ENCODE peak calls at places on chromosomes 7 and 10, in nine cellular contexts. D is stomach, R is suprapubic skin, X is transverse colon, V is esophagus muscularis mucosa, G is GM12878, N is ovary, F is K562, O is HepG2. U is an unnamed sample. For H3K36me3, the result is how much of the 10 kb centered on the place peaks cover.

GRCh38 chr10:114252097-114252496 is 13.0 kb downstream of the VWA2 start:
- DNase-seq in D (no peak), R (no peak), X (no peak), V (no peak), G (no peak), N (no peak), F (no peak), O (no peak), U (no peak)

GRCh38 chr7:80136276-80137045 is 1.8 kb downstream of the GNAI1 start:
- DNase-seq in D (no peak), R (no peak), X (no peak), V (no peak), G (no peak), N (no peak), F (no peak), O (no peak), U (no peak)

GRCh38 chr7:26410156-26410555 is 118.5 kb downstream of the SNX10 start:
- DNase-seq in D (no peak), R (no peak), X (no peak), V (no peak), G (no peak), N (no peak), F (no peak), O (no peak), U (no peak)

GRCh38 chr7:155665957-155666287 is 21.5 kb downstream of the RBM33 start:
- DNase-seq in D (no peak), R (no peak), X (no peak), V (no peak), G (no peak), N (no peak), F (no peak), O (no peak), U (no peak)

GRCh38 chr10:119120875-119121274 is 17.0 kb downstream of the DENND10 start:
- DNase-seq in D (no peak), R (no peak), X (no peak), V (no peak), G (no peak), N (no peak), F (no peak), O (no peak), U (no peak)

GRCh38 chr10:44335330-44336021 is 49.4 kb downstream of the CXCL12 start:
- DNase-seq in D (no peak), R (peak), X (no peak), V (no peak), G (no peak), N (no peak), F (no peak), O (no peak), U (no peak)

GRCh38 chr10:61974611-61975010 is 73.1 kb downstream of the ARID5B start:
- DNase-seq in D (peak), R (no peak), X (peak), V (no peak), G (no peak), N (peak), F (no peak), O (no peak), U (peak)

GRCh38 chr7:143407296-143408246 is 1.1 kb downstream of the EPHA1 start:
- DNase-seq in D (no peak), R (no peak), X (no peak), V (no peak), G (no peak), N (no peak), F (no peak), O (no peak), U (no peak)

GRCh38 chr7:151549644-151550043 is 29.9 kb upstream of the RHEB start:
- DNase-seq in D (no peak), R (no peak), X (no peak), V (no peak), G (no peak), N (no peak), F (no peak), O (no peak), U (no peak)

GRCh38 chr7:158616050-158616449 is 28.4 kb upstream of the PTPRN2 start:
- DNase-seq in D (no peak), R (no peak), X (no peak), V (no peak), G (no peak), N (no peak), F (no peak), O (no peak), U (no peak)

GRCh38 chr7:38311329-38311937 is 38.0 kb upstream of the TARP start:
- DNase-seq in D (no peak), R (no peak), X (peak), V (no peak), G (no peak), N (no peak), F (peak), O (no peak), U (no peak)

GRCh38 chr10:84135836-84136235 is 3.5 kb upstream of the GHITM start:
- DNase-seq in D (no peak), R (no peak), X (no peak), V (no peak), G (no peak), N (no peak), F (no peak), O (peak), U (no peak)

GRCh38 chr7:113921363-113921762 is 2.6 kb upstream of the PPP1R3A start:
- DNase-seq in D (no peak), R (no peak), X (no peak), V (no peak), G (no peak), N (no peak), F (no peak), O (no peak), U (no peak)

GRCh38 chr10:122462533-122463465 is 1.4 kb downstream of the HTRA1 start:
- DNase-seq in D (no peak), R (peak), X (no peak), V (no peak), G (no peak), N (peak), F (no peak), O (no peak), U (peak)

GRCh38 chr7:48188776-48189520 is 17.7 kb downstream of the ABCA13 start:
- DNase-seq in D (no peak), R (no peak), X (no peak), V (no peak), G (no peak), N (no peak), F (no peak), O (no peak), U (no peak)

GRCh38 chr7:5215313-5215712 is 25.3 kb downstream of the WIPI2 start:
- DNase-seq in D (no peak), R (peak), X (no peak), V (no peak), G (no peak), N (no peak), F (no peak), O (no peak), U (no peak)

GRCh38 chr10:96124230-96125141 is 5.6 kb upstream of the ZNF518A start:
- DNase-seq in D (peak), R (no peak), X (peak), V (no peak), G (no peak), N (no peak), F (peak), O (peak), U (no peak)

GRCh38 chr10:88184543-88185297 is 321.3 kb downstream of the PTEN start:
- DNase-seq in D (no peak), R (no peak), X (no peak), V (no peak), G (no peak), N (no peak), F (no peak), O (no peak), U (no peak)

GRCh38 chr10:128009768-128010167 is 102.9 kb downstream of the PTPRE start:
- DNase-seq in D (no peak), R (no peak), X (no peak), V (no peak), G (no peak), N (no peak), F (no peak), O (no peak), U (no peak)

GRCh38 chr7:132117181-132117580 is 459.1 kb downstream of the PLXNA4 start:
- DNase-seq in D (no peak), R (no peak), X (no peak), V (no peak), G (no peak), N (no peak), F (peak), O (no peak), U (no peak)

DNA sequence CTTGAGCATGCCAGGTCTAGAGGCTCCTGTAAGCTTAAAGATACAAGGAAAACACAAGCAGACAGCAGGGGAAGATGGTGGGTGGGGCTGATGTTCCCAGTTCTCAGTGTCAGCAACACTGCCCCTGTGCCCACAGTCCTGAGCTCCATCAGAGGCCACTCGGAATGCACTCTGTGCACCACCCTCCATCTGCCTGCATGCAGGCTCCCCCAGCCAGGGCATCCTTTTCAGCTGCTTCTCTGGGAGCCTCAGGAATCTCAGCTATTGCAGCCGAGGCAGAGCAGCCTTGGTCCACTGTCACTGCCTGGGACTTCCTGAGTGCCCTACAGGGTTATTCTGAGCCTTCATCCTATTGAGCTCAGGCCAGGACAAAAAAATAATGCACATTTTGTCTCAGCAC is 22.2 kb downstream of the LBX1 start:
- DNase-seq in D (no peak), R (no peak), X (no peak), V (no peak), G (no peak), N (no peak), F (no peak), O (no peak), U (no peak)
- TF ChIP-seq EP300 in D (no peak), R (no peak), X (no peak), V (no peak), G (no peak), N (no peak), F (no peak), O (no peak), U (no peak)

GRCh38 chr10:125812128-125812527 is 10.9 kb downstream of the UROS start:
- DNase-seq in D (no peak), R (no peak), X (no peak), V (no peak), G (no peak), N (peak), F (no peak), O (no peak), U (no peak)
- H3K36me3 ChIP-seq in D (half or more), R (half or more), X (under half), V (half or more), G (under half), N (under half), F (under half), O (under half), U (half or more)

DNA sequence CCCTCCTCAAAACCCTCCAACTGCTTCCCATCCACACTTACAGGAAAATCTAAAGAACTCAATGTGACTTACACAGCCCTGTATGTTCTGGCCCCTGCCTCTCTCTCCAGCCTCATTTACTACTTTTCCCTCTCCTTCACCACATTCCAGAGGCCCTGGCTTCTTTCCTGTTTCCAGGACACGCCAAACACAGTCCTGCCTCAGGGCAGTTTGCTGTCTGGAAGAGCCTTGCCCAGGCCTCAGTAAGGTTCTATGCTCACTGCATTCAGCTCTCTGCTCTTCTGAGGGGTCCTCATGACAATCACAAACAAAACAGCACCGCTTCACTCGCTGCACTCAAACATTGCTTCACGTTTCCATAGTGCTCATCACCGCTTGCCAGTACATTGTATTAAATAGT is 35.1 kb upstream of the GARS1 start:
- DNase-seq in D (no peak), R (no peak), X (no peak), V (no peak), G (no peak), N (no peak), F (no peak), O (no peak), U (no peak)
- TF ChIP-seq EP300 in D (no peak), R (no peak), X (no peak), V (no peak), G (no peak), N (no peak), F (no peak), O (no peak), U (no peak)

GRCh38 chr7:148791506-148791905 is 92.6 kb downstream of the EZH2 start:
- DNase-seq in D (no peak), R (no peak), X (no peak), V (no peak), G (no peak), N (no peak), F (no peak), O (no peak), U (no peak)
- H3K36me3 ChIP-seq in D (half or more), R (half or more), X (under half), V (half or more), G (under half), N (under half), F (half or more), O (half or more), U (half or more)

GRCh38 chr10:79221110-79222051 is 125.9 kb upstream of the PPIF start:
- DNase-seq in D (peak), R (no peak), X (peak), V (no peak), G (no peak), N (peak), F (peak), O (no peak), U (peak)
- TF ChIP-seq EP300 in D (peak), R (no peak), X (peak), V (peak), G (no peak), N (no peak), F (no peak), O (no peak), U (peak)

GRCh38 chr10:29535778-29536459 is 98.9 kb downstream of the SVIL start:
- DNase-seq in D (peak), R (no peak), X (no peak), V (no peak), G (no peak), N (no peak), F (no peak), O (no peak), U (no peak)
- H3K36me3 ChIP-seq in D (under half), R (under half), X (under half), V (under half), G (under half), N (under half), F (under half), O (under half), U (under half)